ENCODE peak calls at places on chromosomes 3 and 15, in ten cellular contexts. One of them, this sample, is unnamed.

GRCh38 chr3:45681846-45682245 is 7.3 kb upstream of the SACM1L start:
- DNase-seq in cardiac fibroblast: no peak
- DNase-seq in HFF-Myc: no peak
- DNase-seq in T-helper 2 cell: no peak
- DNase-seq in ELR: no peak
- DNase-seq in activated T-cell treated with anti-CD3 and anti-CD28 coated beads, Interleukin-2, amount 50 U/mL, for 24 hours: no peak
- DNase-seq in NCI-H1092: no peak
- DNase-seq in BJ: no peak
- DNase-seq in activated T-helper 1 cell treated with anti-CD3 and anti-CD28 coated beads, Interleukin-2, amount 50 U/mL, for 16 hours: no peak
- DNase-seq in fibroblast of the conjunctiva: no peak
- DNase-seq in this sample: no peak

GRCh38 chr15:31328999-31329639 is 2.5 kb downstream of the KLF13 start:
- DNase-seq in ELR: no peak
- DNase-seq in cardiac fibroblast: no peak
- DNase-seq in fibroblast of the conjunctiva: no peak
- DNase-seq in HFF-Myc: no peak
- DNase-seq in BJ: no peak
- DNase-seq in T-helper 2 cell: no peak
- DNase-seq in NCI-H1092: no peak
- DNase-seq in activated T-cell treated with anti-CD3 and anti-CD28 coated beads, Interleukin-2, amount 50 U/mL, for 24 hours: peak
- DNase-seq in activated T-helper 1 cell treated with anti-CD3 and anti-CD28 coated beads, Interleukin-2, amount 50 U/mL, for 16 hours: no peak
- DNase-seq in this sample: no peak

GRCh38 chr3:64494530-64494929 is 193.3 kb downstream of the ADAMTS9 start:
- DNase-seq in T-helper 2 cell: no peak
- DNase-seq in NCI-H1092: no peak
- DNase-seq in activated T-helper 1 cell treated with anti-CD3 and anti-CD28 coated beads, Interleukin-2, amount 50 U/mL, for 16 hours: no peak
- DNase-seq in ELR: no peak
- DNase-seq in activated T-cell treated with anti-CD3 and anti-CD28 coated beads, Interleukin-2, amount 50 U/mL, for 24 hours: no peak
- DNase-seq in fibroblast of the conjunctiva: no peak
- DNase-seq in BJ: no peak
- DNase-seq in cardiac fibroblast: no peak
- DNase-seq in HFF-Myc: no peak
- DNase-seq in this sample: no peak

GRCh38 chr15:85700767-85701166 is 94.0 kb downstream of the KLHL25 start:
- DNase-seq in ELR: no peak
- DNase-seq in BJ: no peak
- DNase-seq in activated T-helper 1 cell treated with anti-CD3 and anti-CD28 coated beads, Interleukin-2, amount 50 U/mL, for 16 hours: no peak
- DNase-seq in NCI-H1092: no peak
- DNase-seq in cardiac fibroblast: no peak
- DNase-seq in fibroblast of the conjunctiva: no peak
- DNase-seq in HFF-Myc: no peak
- DNase-seq in activated T-cell treated with anti-CD3 and anti-CD28 coated beads, Interleukin-2, amount 50 U/mL, for 24 hours: no peak
- DNase-seq in T-helper 2 cell: no peak
- DNase-seq in this sample: no peak

GRCh38 chr3:140103166-140103565 is 168.2 kb downstream of the CLSTN2 start:
- DNase-seq in T-helper 2 cell: no peak
- DNase-seq in fibroblast of the conjunctiva: no peak
- DNase-seq in BJ: no peak
- DNase-seq in cardiac fibroblast: no peak
- DNase-seq in activated T-cell treated with anti-CD3 and anti-CD28 coated beads, Interleukin-2, amount 50 U/mL, for 24 hours: no peak
- DNase-seq in NCI-H1092: no peak
- DNase-seq in HFF-Myc: no peak
- DNase-seq in ELR: no peak
- DNase-seq in activated T-helper 1 cell treated with anti-CD3 and anti-CD28 coated beads, Interleukin-2, amount 50 U/mL, for 16 hours: no peak
- DNase-seq in this sample: no peak

GRCh38 chr3:58572013-58572633 is 5.1 kb downstream of the FAM107A start:
- DNase-seq in cardiac fibroblast: no peak
- DNase-seq in NCI-H1092: no peak
- DNase-seq in activated T-cell treated with anti-CD3 and anti-CD28 coated beads, Interleukin-2, amount 50 U/mL, for 24 hours: no peak
- DNase-seq in activated T-helper 1 cell treated with anti-CD3 and anti-CD28 coated beads, Interleukin-2, amount 50 U/mL, for 16 hours: no peak
- DNase-seq in ELR: no peak
- DNase-seq in T-helper 2 cell: no peak
- DNase-seq in fibroblast of the conjunctiva: no peak
- DNase-seq in BJ: no peak
- DNase-seq in HFF-Myc: no peak
- DNase-seq in this sample: no peak

GRCh38 chr15:25739687-25740121 is 123.4 kb downstream of the ATP10A start:
- DNase-seq in HFF-Myc: peak
- DNase-seq in BJ: no peak
- DNase-seq in fibroblast of the conjunctiva: peak
- DNase-seq in NCI-H1092: peak
- DNase-seq in T-helper 2 cell: peak
- DNase-seq in activated T-helper 1 cell treated with anti-CD3 and anti-CD28 coated beads, Interleukin-2, amount 50 U/mL, for 16 hours: no peak
- DNase-seq in ELR: no peak
- DNase-seq in activated T-cell treated with anti-CD3 and anti-CD28 coated beads, Interleukin-2, amount 50 U/mL, for 24 hours: no peak
- DNase-seq in cardiac fibroblast: peak
- DNase-seq in this sample: no peak

GRCh38 chr15:51403072-51403878 is 61.8 kb downstream of the GLDN start:
- DNase-seq in activated T-helper 1 cell treated with anti-CD3 and anti-CD28 coated beads, Interleukin-2, amount 50 U/mL, for 16 hours: no peak
- DNase-seq in HFF-Myc: no peak
- DNase-seq in NCI-H1092: no peak
- DNase-seq in fibroblast of the conjunctiva: peak
- DNase-seq in BJ: no peak
- DNase-seq in activated T-cell treated with anti-CD3 and anti-CD28 coated beads, Interleukin-2, amount 50 U/mL, for 24 hours: no peak
- DNase-seq in cardiac fibroblast: peak
- DNase-seq in T-helper 2 cell: no peak
- DNase-seq in ELR: peak
- DNase-seq in this sample: no peak

GRCh38 chr3:107377151-107377550 is at the start of gene CCDC54:
- DNase-seq in NCI-H1092: no peak
- DNase-seq in activated T-cell treated with anti-CD3 and anti-CD28 coated beads, Interleukin-2, amount 50 U/mL, for 24 hours: no peak
- DNase-seq in activated T-helper 1 cell treated with anti-CD3 and anti-CD28 coated beads, Interleukin-2, amount 50 U/mL, for 16 hours: no peak
- DNase-seq in ELR: no peak
- DNase-seq in fibroblast of the conjunctiva: no peak
- DNase-seq in BJ: no peak
- DNase-seq in T-helper 2 cell: no peak
- DNase-seq in HFF-Myc: no peak
- DNase-seq in cardiac fibroblast: peak
- DNase-seq in this sample: no peak

GRCh38 chr15:71515375-71516186 is 294.8 kb upstream of the NR2E3 start:
- DNase-seq in cardiac fibroblast: no peak
- DNase-seq in HFF-Myc: no peak
- DNase-seq in activated T-helper 1 cell treated with anti-CD3 and anti-CD28 coated beads, Interleukin-2, amount 50 U/mL, for 16 hours: no peak
- DNase-seq in fibroblast of the conjunctiva: no peak
- DNase-seq in activated T-cell treated with anti-CD3 and anti-CD28 coated beads, Interleukin-2, amount 50 U/mL, for 24 hours: no peak
- DNase-seq in NCI-H1092: no peak
- DNase-seq in ELR: no peak
- DNase-seq in BJ: no peak
- DNase-seq in T-helper 2 cell: no peak
- DNase-seq in this sample: no peak

GRCh38 chr3:185187391-185187790 is 34.5 kb upstream of the C3orf70 start:
- DNase-seq in activated T-helper 1 cell treated with anti-CD3 and anti-CD28 coated beads, Interleukin-2, amount 50 U/mL, for 16 hours: no peak
- DNase-seq in cardiac fibroblast: peak
- DNase-seq in fibroblast of the conjunctiva: no peak
- DNase-seq in HFF-Myc: no peak
- DNase-seq in activated T-cell treated with anti-CD3 and anti-CD28 coated beads, Interleukin-2, amount 50 U/mL, for 24 hours: no peak
- DNase-seq in BJ: no peak
- DNase-seq in T-helper 2 cell: no peak
- DNase-seq in ELR: no peak
- DNase-seq in NCI-H1092: no peak
- DNase-seq in this sample: no peak

GRCh38 chr3:190378240-190378891 is 9.6 kb upstream of the CLDN16 start:
- DNase-seq in activated T-cell treated with anti-CD3 and anti-CD28 coated beads, Interleukin-2, amount 50 U/mL, for 24 hours: no peak
- DNase-seq in HFF-Myc: no peak
- DNase-seq in T-helper 2 cell: no peak
- DNase-seq in NCI-H1092: no peak
- DNase-seq in BJ: no peak
- DNase-seq in cardiac fibroblast: peak
- DNase-seq in activated T-helper 1 cell treated with anti-CD3 and anti-CD28 coated beads, Interleukin-2, amount 50 U/mL, for 16 hours: no peak
- DNase-seq in fibroblast of the conjunctiva: peak
- DNase-seq in ELR: no peak
- DNase-seq in this sample: no peak

GRCh38 chr3:176521531-176522175 is 675.6 kb downstream of the TBL1XR1 start:
- DNase-seq in BJ: peak
- DNase-seq in T-helper 2 cell: no peak
- DNase-seq in activated T-cell treated with anti-CD3 and anti-CD28 coated beads, Interleukin-2, amount 50 U/mL, for 24 hours: no peak
- DNase-seq in ELR: peak
- DNase-seq in cardiac fibroblast: peak
- DNase-seq in activated T-helper 1 cell treated with anti-CD3 and anti-CD28 coated beads, Interleukin-2, amount 50 U/mL, for 16 hours: no peak
- DNase-seq in NCI-H1092: no peak
- DNase-seq in HFF-Myc: peak
- DNase-seq in fibroblast of the conjunctiva: peak
- DNase-seq in this sample: no peak

GRCh38 chr3:42539871-42540714 is 37.6 kb downstream of the VIPR1 start:
- DNase-seq in ELR: peak
- DNase-seq in T-helper 2 cell: peak
- DNase-seq in BJ: no peak
- DNase-seq in HFF-Myc: no peak
- DNase-seq in activated T-helper 1 cell treated with anti-CD3 and anti-CD28 coated beads, Interleukin-2, amount 50 U/mL, for 16 hours: peak
- DNase-seq in cardiac fibroblast: peak
- DNase-seq in activated T-cell treated with anti-CD3 and anti-CD28 coated beads, Interleukin-2, amount 50 U/mL, for 24 hours: peak
- DNase-seq in fibroblast of the conjunctiva: no peak
- DNase-seq in NCI-H1092: peak
- DNase-seq in this sample: no peak

GRCh38 chr3:61616586-61616985 is 55.2 kb downstream of the PTPRG start:
- DNase-seq in fibroblast of the conjunctiva: no peak
- DNase-seq in HFF-Myc: no peak
- DNase-seq in NCI-H1092: no peak
- DNase-seq in T-helper 2 cell: no peak
- DNase-seq in activated T-cell treated with anti-CD3 and anti-CD28 coated beads, Interleukin-2, amount 50 U/mL, for 24 hours: no peak
- DNase-seq in activated T-helper 1 cell treated with anti-CD3 and anti-CD28 coated beads, Interleukin-2, amount 50 U/mL, for 16 hours: no peak
- DNase-seq in BJ: no peak
- DNase-seq in cardiac fibroblast: no peak
- DNase-seq in ELR: no peak
- DNase-seq in this sample: no peak

GRCh38 chr15:36334059-36334458 is 245.4 kb upstream of the CDIN1 start:
- DNase-seq in fibroblast of the conjunctiva: peak
- DNase-seq in T-helper 2 cell: no peak
- DNase-seq in ELR: peak
- DNase-seq in activated T-helper 1 cell treated with anti-CD3 and anti-CD28 coated beads, Interleukin-2, amount 50 U/mL, for 16 hours: no peak
- DNase-seq in cardiac fibroblast: peak
- DNase-seq in BJ: no peak
- DNase-seq in HFF-Myc: no peak
- DNase-seq in activated T-cell treated with anti-CD3 and anti-CD28 coated beads, Interleukin-2, amount 50 U/mL, for 24 hours: no peak
- DNase-seq in NCI-H1092: no peak
- DNase-seq in this sample: no peak

GRCh38 chr3:10531031-10531430 is 25.6 kb upstream of the ATP2B2 start:
- DNase-seq in activated T-helper 1 cell treated with anti-CD3 and anti-CD28 coated beads, Interleukin-2, amount 50 U/mL, for 16 hours: no peak
- DNase-seq in cardiac fibroblast: no peak
- DNase-seq in ELR: no peak
- DNase-seq in T-helper 2 cell: no peak
- DNase-seq in activated T-cell treated with anti-CD3 and anti-CD28 coated beads, Interleukin-2, amount 50 U/mL, for 24 hours: no peak
- DNase-seq in NCI-H1092: no peak
- DNase-seq in fibroblast of the conjunctiva: no peak
- DNase-seq in BJ: no peak
- DNase-seq in HFF-Myc: no peak
- DNase-seq in this sample: no peak

GRCh38 chr15:90231028-90232017 is 2.4 kb downstream of the CIB1 start:
- DNase-seq in NCI-H1092: no peak
- DNase-seq in ELR: no peak
- DNase-seq in BJ: no peak
- DNase-seq in HFF-Myc: no peak
- DNase-seq in activated T-helper 1 cell treated with anti-CD3 and anti-CD28 coated beads, Interleukin-2, amount 50 U/mL, for 16 hours: peak
- DNase-seq in cardiac fibroblast: no peak
- DNase-seq in fibroblast of the conjunctiva: no peak
- DNase-seq in T-helper 2 cell: peak
- DNase-seq in activated T-cell treated with anti-CD3 and anti-CD28 coated beads, Interleukin-2, amount 50 U/mL, for 24 hours: peak
- DNase-seq in this sample: no peak

GRCh38 chr3:23519548-23520208 is 286.1 kb upstream of the UBE2E1 start:
- DNase-seq in activated T-helper 1 cell treated with anti-CD3 and anti-CD28 coated beads, Interleukin-2, amount 50 U/mL, for 16 hours: no peak
- DNase-seq in NCI-H1092: no peak
- DNase-seq in activated T-cell treated with anti-CD3 and anti-CD28 coated beads, Interleukin-2, amount 50 U/mL, for 24 hours: no peak
- DNase-seq in fibroblast of the conjunctiva: no peak
- DNase-seq in HFF-Myc: no peak
- DNase-seq in BJ: no peak
- DNase-seq in T-helper 2 cell: no peak
- DNase-seq in ELR: no peak
- DNase-seq in cardiac fibroblast: no peak
- DNase-seq in this sample: no peak

GRCh38 chr15:74044267-74045110 is 37.9 kb downstream of the GOLGA6A start:
- DNase-seq in activated T-cell treated with anti-CD3 and anti-CD28 coated beads, Interleukin-2, amount 50 U/mL, for 24 hours: no peak
- DNase-seq in T-helper 2 cell: no peak
- DNase-seq in fibroblast of the conjunctiva: no peak
- DNase-seq in BJ: no peak
- DNase-seq in cardiac fibroblast: no peak
- DNase-seq in NCI-H1092: no peak
- DNase-seq in ELR: no peak
- DNase-seq in HFF-Myc: no peak
- DNase-seq in activated T-helper 1 cell treated with anti-CD3 and anti-CD28 coated beads, Interleukin-2, amount 50 U/mL, for 16 hours: no peak
- DNase-seq in this sample: no peak